ENCODE peak calls at places on chromosomes 16 and 17, in six cellular contexts. D is HCT116; I is ovary; L is iPS DF 6.9; J is CD4-positive, alpha-beta T cell; B is mammary epithelial cell. A is an unnamed sample. For H3K9me3, the result is how much of the 10 kb centered on the place peaks cover.

GRCh38 chr16:1884155-1884760 is 12.3 kb upstream of the MEIOB start:
- DNase-seq in D (peak), I (no peak), L (no peak), J (no peak), B (no peak), A (no peak)

GRCh38 chr17:11742891-11743290 is 144.6 kb downstream of the DNAH9 start:
- DNase-seq in D (no peak), I (no peak), L (peak), J (no peak), B (no peak), A (no peak)

GRCh38 chr17:6450926-6451717 is 6.9 kb downstream of the PIMREG start:
- DNase-seq in D (no peak), I (peak), L (no peak), J (no peak), B (no peak), A (no peak)

GRCh38 chr17:47889734-47890529 is 6.1 kb upstream of the SP2 start:
- DNase-seq in D (peak), I (peak), L (peak), J (peak), B (peak), A (peak)

GRCh38 chr17:51152766-51153209 is 571 bp upstream of the NME1 start:
- DNase-seq in D (no peak), I (no peak), L (no peak), J (no peak), B (no peak), A (no peak)

GRCh38 chr17:8856869-8857575 is 10.5 kb downstream of the PIK3R6 start:
- DNase-seq in D (no peak), I (no peak), L (no peak), J (no peak), B (no peak), A (no peak)

GRCh38 chr17:45127583-45128300 is 4.6 kb downstream of the PLCD3 start:
- DNase-seq in D (no peak), I (peak), L (no peak), J (no peak), B (peak), A (peak)

GRCh38 chr17:49918591-49918990 is 50.4 kb upstream of the DLX4 start:
- DNase-seq in D (no peak), I (no peak), L (no peak), J (no peak), B (no peak), A (no peak)

GRCh38 chr16:59249049-59249448 is 514.9 kb upstream of the GOT2 start:
- DNase-seq in D (no peak), I (no peak), L (peak), J (no peak), B (no peak), A (no peak)

GRCh38 chr16:75252946-75253911 is 1.8 kb upstream of the BCAR1 start:
- DNase-seq in D (no peak), I (peak), L (peak), J (no peak), B (no peak), A (peak)

DNA sequence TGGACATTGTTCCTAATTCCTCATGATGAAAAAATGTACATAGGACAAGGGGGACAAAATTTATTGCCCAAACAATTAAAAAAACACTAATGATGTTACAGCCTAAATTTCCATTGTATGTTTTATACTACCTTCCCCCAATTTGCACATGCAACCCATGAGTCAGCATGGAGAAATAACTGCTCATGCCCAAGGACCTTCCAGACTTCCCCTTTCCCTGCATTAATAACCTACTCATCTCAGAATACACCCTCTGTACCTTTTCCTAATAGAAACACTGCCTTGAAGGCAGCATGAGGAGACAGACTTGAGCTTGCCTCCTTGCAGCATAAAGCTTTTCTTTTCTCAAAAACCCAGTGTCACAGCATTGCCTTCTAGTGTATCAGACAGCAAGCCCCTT is 2402.8 kb downstream of the TP53TG3F start:
- DNase-seq in D (no peak), I (no peak), L (no peak), J (no peak), B (no peak), A (no peak)
- H3K9me3 ChIP-seq in D (under half), I (under half), L (under half), J (under half), B (under half), A (under half)

GRCh38 chr17:61700252-61700651 is 109.2 kb upstream of the NACA2 start:
- DNase-seq in D (no peak), I (no peak), L (no peak), J (no peak), B (no peak), A (no peak)
- H3K9me3 ChIP-seq in D (under half), I (under half), L (under half), J (under half), B (under half), A (half or more)

GRCh38 chr17:80653856-80654255 is 109.2 kb downstream of the RPTOR start:
- DNase-seq in D (no peak), I (no peak), L (no peak), J (no peak), B (no peak), A (no peak)
- H3K9me3 ChIP-seq in D (under half), I (under half), L (under half), J (under half), B (under half), A (under half)

GRCh38 chr17:83195330-83196087 is 116.1 kb downstream of the METRNL start:
- DNase-seq in D (no peak), I (peak), L (no peak), J (no peak), B (no peak), A (peak)

GRCh38 chr17:83194761-83195329 is 115.4 kb downstream of the METRNL start:
- DNase-seq in D (no peak), I (no peak), L (no peak), J (no peak), B (no peak), A (peak)

GRCh38 chr17:83196973-83197880 is 117.8 kb downstream of the METRNL start:
- DNase-seq in D (no peak), I (no peak), L (no peak), J (no peak), B (no peak), A (peak)

GRCh38 chr17:83194189-83194565 is 114.8 kb downstream of the METRNL start:
- DNase-seq in D (no peak), I (peak), L (no peak), J (no peak), B (no peak), A (peak)

DNA sequence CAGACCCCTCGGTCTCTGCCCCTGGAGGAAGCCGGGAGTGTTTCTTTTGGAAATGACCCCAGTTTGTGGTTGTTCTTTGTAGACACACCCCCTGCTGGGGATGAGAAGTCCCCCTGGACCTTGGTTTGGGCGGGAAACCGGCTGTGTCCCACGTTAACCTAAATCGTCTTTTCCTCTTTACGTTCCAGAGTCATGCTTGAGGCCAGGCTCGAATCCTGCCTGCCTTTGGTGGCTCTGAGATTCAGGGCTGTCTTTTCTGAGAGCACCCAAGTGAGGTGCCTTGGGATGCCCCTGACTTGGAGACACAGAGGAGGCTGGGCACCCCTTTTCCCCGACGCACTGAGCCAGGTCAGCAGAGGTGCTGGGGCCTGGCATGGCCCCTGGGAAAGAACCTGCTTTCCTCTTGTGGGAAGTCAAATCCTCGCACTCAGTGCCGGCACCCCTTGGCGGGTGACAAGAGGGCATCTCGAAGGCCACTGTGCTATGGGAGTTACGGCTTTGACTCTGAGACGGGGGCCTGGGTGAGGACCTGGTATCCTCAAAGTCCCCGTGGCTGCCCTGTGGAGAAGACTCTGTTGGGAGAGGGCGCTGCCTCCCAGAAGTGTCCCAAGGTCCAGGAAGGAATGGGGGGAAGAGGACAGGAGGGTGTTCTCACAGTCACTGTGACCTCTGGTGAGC is 116.8 kb downstream of the METRNL start:
- DNase-seq in D (no peak), I (no peak), L (no peak), J (no peak), B (no peak), A (peak)
- H3K9me3 ChIP-seq in D (under half), I (under half), L (under half), J (under half), B (under half), A (under half)

GRCh38 chr17:74465378-74466110 is 890 bp upstream of the CD300A start:
- DNase-seq in D (no peak), I (no peak), L (no peak), J (no peak), B (no peak), A (no peak)
- H3K9me3 ChIP-seq in D (under half), I (under half), L (under half), J (under half), B (under half), A (under half)

GRCh38 chr16:28538733-28539596 is at the start of gene NUPR1:
- DNase-seq in D (no peak), I (peak), L (no peak), J (no peak), B (peak), A (peak)
- H3K9me3 ChIP-seq in D (under half), I (under half), L (under half), J (under half), B (under half), A (under half)

GRCh38 chr16:35565626-35566025 is 2106.2 kb downstream of the TP53TG3F start:
- DNase-seq in D (no peak), I (no peak), L (no peak), J (no peak), B (no peak), A (no peak)

GRCh38 chr16:35562919-35563318 is 2103.5 kb downstream of the TP53TG3F start:
- DNase-seq in D (no peak), I (no peak), L (no peak), J (no peak), B (no peak), A (no peak)

GRCh38 chr16:35562471-35562870 is 2103.1 kb downstream of the TP53TG3F start:
- DNase-seq in D (no peak), I (no peak), L (no peak), J (no peak), B (no peak), A (no peak)

GRCh38 chr16:35564148-35564547 is 2104.7 kb downstream of the TP53TG3F start:
- DNase-seq in D (no peak), I (no peak), L (no peak), J (no peak), B (no peak), A (no peak)

DNA sequence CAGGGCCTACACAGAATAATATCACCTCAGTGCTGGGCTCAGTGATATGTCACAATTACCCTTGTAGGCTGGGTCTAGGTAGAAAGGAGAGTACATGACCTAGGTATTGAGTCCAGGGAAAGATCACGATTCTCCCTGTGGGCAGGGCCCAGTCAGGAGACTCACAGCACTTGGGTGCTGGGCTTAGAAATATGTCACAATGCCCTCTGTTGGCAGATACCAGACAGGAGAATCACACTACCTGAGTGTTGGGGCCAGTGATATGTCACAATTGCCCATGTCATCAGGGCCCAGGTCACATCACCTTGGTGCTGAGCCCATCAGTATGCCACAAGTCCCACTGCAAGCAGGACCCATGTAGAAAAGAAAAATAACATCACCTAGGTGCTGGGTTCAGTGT is 2105.5 kb downstream of the TP53TG3F start:
- DNase-seq in D (no peak), I (no peak), L (no peak), J (no peak), B (no peak), A (no peak)
- H3K9me3 ChIP-seq in D (under half), I (under half), L (under half), J (under half), B (under half), A (under half)

GRCh38 chr17:35299108-35299507 is 56.2 kb downstream of the SLFN5 start:
- DNase-seq in D (no peak), I (no peak), L (no peak), J (no peak), B (peak), A (no peak)
- H3K9me3 ChIP-seq in D (under half), I (under half), L (under half), J (under half), B (under half), A (under half)

DNA sequence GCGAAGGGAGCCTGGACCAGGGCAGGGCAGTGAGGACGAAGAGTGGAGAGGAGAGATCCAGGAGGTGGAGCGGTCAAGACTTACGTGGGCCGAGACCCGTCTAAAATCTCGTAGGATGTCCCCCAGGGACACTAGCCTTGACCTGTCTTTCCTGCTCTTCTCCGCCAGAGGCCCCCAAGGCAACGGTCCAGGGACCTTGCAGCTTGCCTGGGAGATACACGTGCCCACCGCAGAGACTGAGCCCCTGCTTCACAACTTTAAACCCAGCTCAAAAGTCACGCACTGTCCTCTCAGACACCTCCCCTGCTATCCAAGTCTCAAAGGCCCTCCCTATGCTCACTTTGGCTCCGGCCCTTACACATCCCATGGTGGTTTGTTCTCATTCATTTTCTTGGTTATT is 9.4 kb downstream of the TIGD7 start:
- DNase-seq in D (no peak), I (no peak), L (no peak), J (no peak), B (no peak), A (no peak)
- H3K9me3 ChIP-seq in D (under half), I (under half), L (under half), J (half or more), B (under half), A (half or more)